ENCODE peak calls at places on chromosomes 4 and X, in six cellular contexts. One of them, this sample, is unnamed.

GRCh38 chrX:2875798-2876399 is 47.2 kb downstream of the GYG2 start:
- DNase-seq in GM23338: peak; percentile 46
- DNase-seq in iris pigment epithelial cell: peak; percentile 27
- DNase-seq in right atrium auricular region: peak; percentile 11
- DNase-seq in mesothelial cell of epicardium: no peak
- DNase-seq in head of caudate nucleus: no peak
- DNase-seq in this sample: no peak

GRCh38 chr4:176548571-176548970 is 228.8 kb downstream of the SPCS3 start:
- DNase-seq in head of caudate nucleus: no peak
- DNase-seq in mesothelial cell of epicardium: no peak
- DNase-seq in GM23338: no peak
- DNase-seq in iris pigment epithelial cell: peak; percentile 87
- DNase-seq in right atrium auricular region: no peak
- DNase-seq in this sample: no peak

GRCh38 chr4:90187148-90187884 is 60.1 kb downstream of the CCSER1 start:
- DNase-seq in GM23338: no peak
- DNase-seq in head of caudate nucleus: no peak
- DNase-seq in mesothelial cell of epicardium: no peak
- DNase-seq in right atrium auricular region: no peak
- DNase-seq in iris pigment epithelial cell: no peak
- DNase-seq in this sample: no peak

GRCh38 chrX:151938172-151938571 is 25.5 kb downstream of the MAGEA4 start:
- DNase-seq in mesothelial cell of epicardium: no peak
- DNase-seq in iris pigment epithelial cell: no peak
- DNase-seq in head of caudate nucleus: no peak
- DNase-seq in right atrium auricular region: no peak
- DNase-seq in GM23338: no peak
- DNase-seq in this sample: no peak

GRCh38 chrX:71111141-71111843 is at the start of gene IL2RG:
- DNase-seq in head of caudate nucleus: no peak
- DNase-seq in GM23338: no peak
- DNase-seq in mesothelial cell of epicardium: no peak
- DNase-seq in right atrium auricular region: no peak
- DNase-seq in iris pigment epithelial cell: no peak
- DNase-seq in this sample: peak; percentile 37

GRCh38 chr4:185966549-185966948 is 102.4 kb upstream of the TLR3 start:
- DNase-seq in head of caudate nucleus: no peak
- DNase-seq in right atrium auricular region: no peak
- DNase-seq in iris pigment epithelial cell: no peak
- DNase-seq in mesothelial cell of epicardium: no peak
- DNase-seq in GM23338: no peak
- DNase-seq in this sample: no peak

GRCh38 chr4:153571006-153571545 is 104.9 kb downstream of the TMEM131L start:
- DNase-seq in iris pigment epithelial cell: no peak
- DNase-seq in right atrium auricular region: no peak
- DNase-seq in head of caudate nucleus: no peak
- DNase-seq in mesothelial cell of epicardium: no peak
- DNase-seq in GM23338: no peak
- DNase-seq in this sample: no peak

GRCh38 chr4:25065451-25065850 is 34.7 kb upstream of the LGI2 start:
- DNase-seq in head of caudate nucleus: no peak
- DNase-seq in iris pigment epithelial cell: no peak
- DNase-seq in right atrium auricular region: no peak
- DNase-seq in GM23338: peak; percentile 16
- DNase-seq in mesothelial cell of epicardium: no peak
- DNase-seq in this sample: no peak

GRCh38 chr4:168619266-168619631 is 122.4 kb downstream of the PALLD start:
- DNase-seq in iris pigment epithelial cell: no peak
- DNase-seq in head of caudate nucleus: no peak
- DNase-seq in right atrium auricular region: no peak
- DNase-seq in GM23338: no peak
- DNase-seq in mesothelial cell of epicardium: no peak
- DNase-seq in this sample: no peak

GRCh38 chr4:15740764-15741404 is 37.2 kb upstream of the CD38 start:
- DNase-seq in right atrium auricular region: no peak
- DNase-seq in GM23338: no peak
- DNase-seq in mesothelial cell of epicardium: no peak
- DNase-seq in head of caudate nucleus: no peak
- DNase-seq in iris pigment epithelial cell: no peak
- DNase-seq in this sample: no peak

GRCh38 chrX:40153335-40154221 is 55.8 kb upstream of the BCOR start:
- DNase-seq in GM23338: peak; percentile 39
- DNase-seq in right atrium auricular region: no peak
- DNase-seq in mesothelial cell of epicardium: no peak
- DNase-seq in iris pigment epithelial cell: peak; percentile 41
- DNase-seq in head of caudate nucleus: peak; percentile 69
- DNase-seq in this sample: peak; percentile 57

GRCh38 chr4:20493761-20494353 is 206.4 kb upstream of the PACRGL start:
- DNase-seq in GM23338: no peak
- DNase-seq in iris pigment epithelial cell: peak; percentile 85
- DNase-seq in mesothelial cell of epicardium: no peak
- DNase-seq in head of caudate nucleus: no peak
- DNase-seq in right atrium auricular region: no peak
- DNase-seq in this sample: no peak

GRCh38 chr4:180947421-180947820 is 1295.8 kb upstream of the TENM3 start:
- DNase-seq in right atrium auricular region: no peak
- DNase-seq in mesothelial cell of epicardium: no peak
- DNase-seq in iris pigment epithelial cell: no peak
- DNase-seq in GM23338: no peak
- DNase-seq in head of caudate nucleus: no peak
- DNase-seq in this sample: no peak

GRCh38 chr4:153467154-153467896 is 1.2 kb downstream of the TMEM131L start:
- DNase-seq in head of caudate nucleus: peak; percentile 24
- DNase-seq in right atrium auricular region: no peak
- DNase-seq in mesothelial cell of epicardium: no peak
- DNase-seq in iris pigment epithelial cell: peak; percentile 17
- DNase-seq in GM23338: peak; percentile 83
- DNase-seq in this sample: peak; percentile 82

GRCh38 chr4:146943691-146944375 is 1.8 kb downstream of the TTC29 start:
- DNase-seq in right atrium auricular region: no peak
- DNase-seq in GM23338: peak; percentile 11
- DNase-seq in head of caudate nucleus: no peak
- DNase-seq in mesothelial cell of epicardium: no peak
- DNase-seq in iris pigment epithelial cell: no peak
- DNase-seq in this sample: no peak

GRCh38 chrX:17859609-17860178 is 1.4 kb downstream of the RAI2 start:
- DNase-seq in head of caudate nucleus: no peak
- DNase-seq in GM23338: peak; percentile 11
- DNase-seq in mesothelial cell of epicardium: no peak
- DNase-seq in iris pigment epithelial cell: no peak
- DNase-seq in right atrium auricular region: no peak
- DNase-seq in this sample: no peak

GRCh38 chr4:139535852-139536234 is 20.2 kb downstream of the SETD7 start:
- DNase-seq in head of caudate nucleus: no peak
- DNase-seq in right atrium auricular region: no peak
- DNase-seq in iris pigment epithelial cell: no peak
- DNase-seq in mesothelial cell of epicardium: no peak
- DNase-seq in GM23338: no peak
- DNase-seq in this sample: no peak

GRCh38 chr4:140005699-140006098 is 148.3 kb downstream of the MAML3 start:
- DNase-seq in iris pigment epithelial cell: no peak
- DNase-seq in mesothelial cell of epicardium: no peak
- DNase-seq in right atrium auricular region: no peak
- DNase-seq in head of caudate nucleus: no peak
- DNase-seq in GM23338: no peak
- DNase-seq in this sample: no peak

GRCh38 chr4:14151099-14151498 is 523.6 kb upstream of the BOD1L1 start:
- DNase-seq in right atrium auricular region: no peak
- DNase-seq in mesothelial cell of epicardium: no peak
- DNase-seq in iris pigment epithelial cell: peak; percentile 4
- DNase-seq in GM23338: no peak
- DNase-seq in head of caudate nucleus: no peak
- DNase-seq in this sample: no peak

GRCh38 chr4:38759077-38759789 is 23.6 kb downstream of the TLR10 start:
- DNase-seq in head of caudate nucleus: peak; percentile 96
- DNase-seq in iris pigment epithelial cell: peak; percentile 61
- DNase-seq in right atrium auricular region: peak; percentile 76
- DNase-seq in mesothelial cell of epicardium: peak; percentile 72
- DNase-seq in GM23338: peak; percentile 74
- DNase-seq in this sample: no peak

GRCh38 chrX:108396986-108397385 is 41.2 kb downstream of the COL4A6 start:
- DNase-seq in right atrium auricular region: no peak
- DNase-seq in GM23338: no peak
- DNase-seq in mesothelial cell of epicardium: no peak
- DNase-seq in head of caudate nucleus: no peak
- DNase-seq in iris pigment epithelial cell: no peak
- DNase-seq in this sample: no peak

GRCh38 chrX:27555514-27555913 is 34.6 kb upstream of the DCAF8L2 start:
- DNase-seq in right atrium auricular region: no peak
- DNase-seq in GM23338: peak; percentile 54
- DNase-seq in head of caudate nucleus: peak; percentile 15
- DNase-seq in mesothelial cell of epicardium: no peak
- DNase-seq in iris pigment epithelial cell: peak; percentile 24
- DNase-seq in this sample: no peak

This sample was measured in activated B cell treated with CpG ODN at 0.5 μM for 24 hours.